ENCODE peak calls at places on chromosomes 16 and 17, in four cellular contexts. U is lung, M is neural progenitor cell, B is astrocyte. E is an unnamed sample.
A peak's percentile ranks its signal among the peaks of the same experiment; 100 is the strongest.

GRCh38 chr17:13182450-13182849 is 164.6 kb upstream of the ELAC2 start:
- DNase-seq in U (no peak), M (no peak), B (no peak), E (no peak)

GRCh38 chr17:17363638-17364337 is 60.6 kb downstream of the NT5M start:
- DNase-seq in U (peak; percentile 58), M (peak; percentile 1), B (no peak), E (no peak)

GRCh38 chr16:71499775-71500364 is 10.7 kb upstream of the ZNF19 start:
- DNase-seq in U (no peak), M (peak; percentile 72), B (peak; percentile 22), E (peak; percentile 59)

GRCh38 chr17:50090971-50091950 is 3.9 kb upstream of the PDK2 start:
- DNase-seq in U (no peak), M (no peak), B (no peak), E (no peak)

GRCh38 chr17:72338847-72339790 is 218.3 kb downstream of the SOX9 start:
- DNase-seq in U (no peak), M (no peak), B (peak; percentile 99), E (peak; percentile 97)

GRCh38 chr17:78329263-78330059 is 30.4 kb downstream of the SOCS3 start:
- DNase-seq in U (no peak), M (no peak), B (peak; percentile 76), E (peak; percentile 66)

GRCh38 chr17:63419949-63420867 is 25.9 kb downstream of the CYB561 start:
- DNase-seq in U (no peak), M (no peak), B (no peak), E (no peak)

GRCh38 chr17:30555942-30556341 is 78.7 kb downstream of the GOSR1 start:
- DNase-seq in U (no peak), M (no peak), B (no peak), E (no peak)

GRCh38 chr16:22848451-22848850 is 34.5 kb downstream of the HS3ST2 start:
- DNase-seq in U (no peak), M (no peak), B (no peak), E (no peak)

GRCh38 chr16:80288616-80289015 is 252.2 kb upstream of the DYNLRB2 start:
- DNase-seq in U (no peak), M (no peak), B (no peak), E (no peak)

GRCh38 chr17:5122586-5123342 is 6.9 kb downstream of the USP6 start:
- DNase-seq in U (no peak), M (peak; percentile 58), B (no peak), E (no peak)

GRCh38 chr16:46731691-46732555 is 16.2 kb downstream of the MYLK3 start:
- DNase-seq in U (no peak), M (no peak), B (no peak), E (no peak)

GRCh38 chr17:16945513-16946201 is 26.3 kb downstream of the TNFRSF13B start:
- DNase-seq in U (no peak), M (peak; percentile 53), B (no peak), E (no peak)

GRCh38 chr16:27756206-27756970 is 206.4 kb downstream of the KATNIP start:
- DNase-seq in U (no peak), M (no peak), B (no peak), E (no peak)

GRCh38 chr16:89201467-89202377 is 1.4 kb upstream of the SLC22A31 start:
- DNase-seq in U (peak; percentile 90), M (peak; percentile 95), B (no peak), E (peak; percentile 41)

GRCh38 chr17:31297090-31297489 is at the start of gene OMG:
- DNase-seq in U (no peak), M (peak; percentile 30), B (no peak), E (no peak)

GRCh38 chr17:44878627-44879221 is 20.5 kb downstream of the EFTUD2 start:
- DNase-seq in U (no peak), M (peak; percentile 52), B (peak; percentile 14), E (peak; percentile 16)

GRCh38 chr17:63445065-63445464 is 1.0 kb downstream of the CYB561 start:
- DNase-seq in U (no peak), M (no peak), B (no peak), E (no peak)

GRCh38 chr17:8056232-8056975 is 17.5 kb downstream of the ALOX15B start:
- DNase-seq in U (peak; percentile 80), M (no peak), B (peak; percentile 81), E (peak; percentile 80)

GRCh38 chr17:652310-652709 is 62.3 kb downstream of the VPS53 start:
- DNase-seq in U (no peak), M (no peak), B (peak; percentile 32), E (no peak)

GRCh38 chr16:28977703-28978641 is 3.4 kb downstream of the SPNS1 start:
- DNase-seq in U (no peak), M (peak; percentile 43), B (no peak), E (no peak)

GRCh38 chr16:79026117-79026516 is 574.4 kb downstream of the MAF start:
- DNase-seq in U (no peak), M (no peak), B (no peak), E (no peak)

GRCh38 chr17:69423450-69423849 is 9.0 kb downstream of the MAP2K6 start:
- DNase-seq in U (no peak), M (no peak), B (no peak), E (no peak)

GRCh38 chr16:4846503-4846900 is 586 bp downstream of the GLYR1 start:
- DNase-seq in U (peak; percentile 61), M (peak; percentile 72), B (peak; percentile 60), E (peak; percentile 64)

GRCh38 chr17:47803751-47804150 is 17.8 kb downstream of the OSBPL7 start:
- DNase-seq in U (no peak), M (no peak), B (no peak), E (no peak)

GRCh38 chr16:27853651-27854050 is 209.9 kb downstream of the GSG1L start:
- DNase-seq in U (no peak), M (no peak), B (no peak), E (no peak)

GRCh38 chr17:70071127-70071526 is 3.9 kb upstream of the KCNJ16 start:
- DNase-seq in U (no peak), M (no peak), B (peak; percentile 16), E (no peak)

GRCh38 chr17:835263-835662 is 53.1 kb downstream of the MRM3 start:
- DNase-seq in U (no peak), M (peak; percentile 46), B (peak; percentile 100), E (peak; percentile 98)

GRCh38 chr17:78734841-78735641 is 47.0 kb downstream of the CYTH1 start:
- DNase-seq in U (no peak), M (no peak), B (no peak), E (no peak)

GRCh38 chr17:65198653-65199382 is 61.6 kb downstream of the RGS9 start:
- DNase-seq in U (no peak), M (peak; percentile 69), B (peak; percentile 40), E (no peak)

DNA sequence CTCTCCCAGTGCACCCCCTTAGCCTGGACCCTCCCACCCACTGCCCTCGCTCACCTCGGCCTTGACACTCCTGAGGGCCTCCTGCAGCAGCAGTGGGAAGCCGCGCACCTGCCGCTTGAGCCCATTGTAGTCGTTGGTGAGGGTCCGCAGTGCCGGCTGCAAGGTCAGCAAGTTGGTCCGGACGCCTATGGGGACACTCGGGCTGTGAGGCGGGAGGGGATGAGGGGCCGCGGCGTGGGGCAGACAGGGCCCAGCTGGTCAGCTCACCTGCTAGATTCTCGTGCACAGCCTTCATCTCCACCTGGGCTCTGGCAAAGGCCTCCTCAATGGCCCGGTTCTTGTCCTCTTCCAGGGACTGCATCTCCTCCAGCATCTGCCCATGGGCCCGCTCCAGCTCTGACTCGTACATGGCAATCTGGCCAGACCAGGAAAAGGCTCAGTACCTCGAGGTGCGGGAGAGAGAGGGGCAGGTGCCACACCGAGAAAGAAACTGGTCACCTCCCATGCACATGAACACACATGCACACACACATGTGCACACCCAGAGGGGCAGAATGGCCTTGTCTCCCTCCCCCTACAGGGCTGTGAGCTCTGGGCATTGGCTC is 32.6 kb downstream of the KIFC3 start:
- DNase-seq in U (no peak), M (no peak), B (no peak), E (no peak)
- TF ChIP-seq CTCF in U (no peak), M (no peak), B (no peak), E (no peak)

DNA sequence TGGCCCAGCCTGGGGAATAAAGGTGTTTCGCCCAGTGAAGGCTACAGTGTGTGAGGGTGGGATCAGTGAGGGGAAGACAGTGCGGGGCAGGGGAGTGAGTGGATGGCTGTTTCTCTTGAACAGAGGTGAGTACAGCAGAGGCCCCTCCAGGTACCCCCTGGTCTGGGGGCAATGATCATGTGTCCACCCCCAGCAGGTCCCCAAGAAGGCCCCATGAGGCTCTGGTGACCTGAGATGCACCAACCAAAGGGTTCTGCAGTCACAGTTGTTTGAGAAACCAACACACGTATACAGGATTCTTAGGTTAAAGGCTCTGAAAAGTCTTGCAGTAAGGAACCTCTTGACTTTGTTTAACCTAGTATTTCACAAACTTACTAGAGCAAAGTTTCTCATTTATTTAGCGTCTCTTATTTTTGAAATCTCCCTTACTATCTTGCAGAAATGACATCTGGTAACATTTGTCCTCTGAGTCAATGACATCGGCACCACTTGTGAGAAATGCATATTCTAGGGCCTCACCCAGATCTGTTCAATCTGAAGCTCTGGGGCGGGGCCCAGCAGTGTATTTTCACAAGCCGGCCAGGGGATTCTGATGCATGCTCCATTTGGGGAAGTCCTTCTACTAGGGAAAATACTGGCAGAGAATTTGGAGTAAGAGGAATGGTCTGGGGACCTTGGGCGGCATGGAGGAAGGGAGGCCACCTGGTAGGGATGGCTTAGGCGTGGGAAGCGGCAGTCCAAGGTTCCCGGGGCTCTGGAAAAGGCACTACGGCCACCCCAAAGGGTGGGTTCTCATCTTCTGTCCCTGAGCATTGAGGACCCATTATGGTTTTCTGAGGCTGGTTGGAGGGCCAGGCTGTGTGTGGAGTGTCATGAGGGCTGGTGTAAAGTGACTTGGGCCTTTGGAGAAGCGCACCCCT is 217.3 kb downstream of the NTN1 start:
- DNase-seq in U (no peak), M (no peak), B (no peak), E (no peak)
- H3K4me3 ChIP-seq in U (no peak overlapping the region), M (no peak overlapping the region), B (no peak overlapping the region), E (no peak overlapping the region)

GRCh38 chr17:59377410-59377809 is 46.0 kb downstream of the YPEL2 start:
- DNase-seq in U (no peak), M (no peak), B (peak; percentile 62), E (no peak)

GRCh38 chr17:59378621-59379194 is 47.3 kb downstream of the YPEL2 start:
- DNase-seq in U (no peak), M (no peak), B (peak; percentile 91), E (peak; percentile 89)

GRCh38 chr17:59372138-59372751 is 40.8 kb downstream of the YPEL2 start:
- DNase-seq in U (peak; percentile 59), M (no peak), B (peak; percentile 84), E (peak; percentile 57)

GRCh38 chr17:59373879-59374495 is 42.5 kb downstream of the YPEL2 start:
- DNase-seq in U (no peak), M (no peak), B (peak; percentile 51), E (peak; percentile 81)

GRCh38 chr17:59375858-59376257 is 44.4 kb downstream of the YPEL2 start:
- DNase-seq in U (no peak), M (no peak), B (no peak), E (no peak)
- H3K27ac ChIP-seq in U (peak overlapping the region; percentile 3), M (no peak overlapping the region), B (no peak overlapping the region), E (no peak overlapping the region)

DNA sequence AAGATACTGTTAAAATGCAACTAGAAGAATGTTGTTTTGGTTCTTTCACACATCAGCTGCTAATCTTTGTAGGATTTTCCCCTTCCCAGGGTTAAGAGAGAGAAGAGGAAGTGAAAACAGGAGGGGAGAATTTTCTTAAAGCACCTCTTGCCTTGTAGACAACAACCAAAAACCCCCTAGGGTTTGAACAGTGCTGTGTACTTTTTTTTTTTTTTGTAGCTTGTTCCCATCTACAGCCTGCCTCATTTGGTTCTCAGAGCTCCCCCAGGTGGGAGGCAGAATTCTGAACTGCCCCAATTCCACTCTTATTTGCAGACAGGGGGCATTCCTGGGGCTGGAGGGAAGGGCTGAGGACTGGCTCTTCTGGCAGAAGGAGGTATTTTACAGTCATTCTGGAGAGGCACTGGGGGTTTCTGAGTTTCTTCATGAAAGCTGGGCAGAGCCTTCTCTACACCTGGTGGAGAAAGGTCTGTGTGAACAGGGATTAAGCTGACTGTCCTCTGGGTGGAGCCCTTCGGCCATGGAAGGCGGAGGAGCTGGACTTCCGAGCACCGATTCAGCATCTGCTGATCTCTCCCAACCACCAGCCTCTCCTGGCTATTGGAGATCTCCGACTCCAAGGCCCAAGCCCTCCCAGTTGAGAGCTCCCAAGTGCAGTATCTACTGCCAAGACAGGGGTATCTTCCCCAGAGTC is 32.2 kb downstream of the SMARCE1 start:
- DNase-seq in U (peak; percentile 46), M (peak; percentile 68), B (peak; percentile 22), E (peak; percentile 22)
- TF ChIP-seq CTCF in U (no peak), M (peak; percentile 60), B (peak; percentile 37), E (peak; percentile 72)